ENCODE peak calls at places on chromosomes 2 and 18, in four cellular contexts. N is lung, J is GM23248, Q is psoas muscle. P is an unnamed sample.

GRCh38 chr2:227402321-227402720 is 14.6 kb upstream of the SCYGR1 start:
- DNase-seq in N (no peak), J (no peak), Q (no peak), P (no peak)

GRCh38 chr2:55802067-55802466 is 108.4 kb upstream of the PNPT1 start:
- DNase-seq in Q (no peak), J (no peak), N (no peak), P (no peak)

GRCh38 chr2:148263890-148264289 is 243.0 kb downstream of the MBD5 start:
- DNase-seq in J (no peak), Q (no peak), N (no peak), P (no peak)

GRCh38 chr2:105649534-105649933 is 95.2 kb upstream of the NCK2 start:
- DNase-seq in J (no peak), Q (no peak), N (no peak), P (no peak)

GRCh38 chr2:41204315-41204714 is 752.4 kb upstream of the SLC8A1 start:
- DNase-seq in J (no peak), N (no peak), Q (no peak), P (no peak)

GRCh38 chr2:74261204-74261864 is 62.9 kb downstream of the MTHFD2 start:
- DNase-seq in Q (no peak), N (no peak), J (peak), P (no peak)

GRCh38 chr2:191030521-191031154 is 16.7 kb upstream of the STAT1 start:
- DNase-seq in N (no peak), Q (no peak), J (peak), P (no peak)

GRCh38 chr2:105078906-105079305 is 41.0 kb downstream of the MRPS9 start:
- DNase-seq in Q (no peak), N (no peak), J (no peak), P (no peak)

GRCh38 chr2:66604911-66605310 is 170.0 kb downstream of the MEIS1 start:
- DNase-seq in J (no peak), N (no peak), Q (no peak), P (no peak)

GRCh38 chr18:65435529-65435928 is 315.3 kb upstream of the CDH7 start:
- DNase-seq in Q (no peak), J (no peak), N (no peak), P (no peak)

GRCh38 chr2:179031731-179032408 is 18.1 kb downstream of the CCDC141 start:
- DNase-seq in Q (no peak), N (no peak), J (peak), P (no peak)

GRCh38 chr2:70991142-70991541 is 3.5 kb downstream of the TEX261 start:
- DNase-seq in Q (no peak), J (no peak), N (no peak), P (no peak)

GRCh38 chr2:240250150-240250984 is 109.9 kb upstream of the OTOS start:
- DNase-seq in N (peak), Q (no peak), J (no peak), P (no peak)

GRCh38 chr2:8692783-8693768 is 11.2 kb downstream of the ID2 start:
- DNase-seq in Q (peak), J (no peak), N (no peak), P (no peak)

GRCh38 chr2:216283038-216283900 is 89.0 kb downstream of the MARCHF4 start:
- DNase-seq in J (no peak), N (no peak), Q (no peak), P (no peak)

GRCh38 chr18:74608681-74609080 is 11.0 kb downstream of the ZNF407 start:
- DNase-seq in J (no peak), Q (no peak), N (no peak), P (no peak)
- H3K27ac ChIP-seq in J (no peak), Q (no peak), N (no peak), P (no peak)

DNA sequence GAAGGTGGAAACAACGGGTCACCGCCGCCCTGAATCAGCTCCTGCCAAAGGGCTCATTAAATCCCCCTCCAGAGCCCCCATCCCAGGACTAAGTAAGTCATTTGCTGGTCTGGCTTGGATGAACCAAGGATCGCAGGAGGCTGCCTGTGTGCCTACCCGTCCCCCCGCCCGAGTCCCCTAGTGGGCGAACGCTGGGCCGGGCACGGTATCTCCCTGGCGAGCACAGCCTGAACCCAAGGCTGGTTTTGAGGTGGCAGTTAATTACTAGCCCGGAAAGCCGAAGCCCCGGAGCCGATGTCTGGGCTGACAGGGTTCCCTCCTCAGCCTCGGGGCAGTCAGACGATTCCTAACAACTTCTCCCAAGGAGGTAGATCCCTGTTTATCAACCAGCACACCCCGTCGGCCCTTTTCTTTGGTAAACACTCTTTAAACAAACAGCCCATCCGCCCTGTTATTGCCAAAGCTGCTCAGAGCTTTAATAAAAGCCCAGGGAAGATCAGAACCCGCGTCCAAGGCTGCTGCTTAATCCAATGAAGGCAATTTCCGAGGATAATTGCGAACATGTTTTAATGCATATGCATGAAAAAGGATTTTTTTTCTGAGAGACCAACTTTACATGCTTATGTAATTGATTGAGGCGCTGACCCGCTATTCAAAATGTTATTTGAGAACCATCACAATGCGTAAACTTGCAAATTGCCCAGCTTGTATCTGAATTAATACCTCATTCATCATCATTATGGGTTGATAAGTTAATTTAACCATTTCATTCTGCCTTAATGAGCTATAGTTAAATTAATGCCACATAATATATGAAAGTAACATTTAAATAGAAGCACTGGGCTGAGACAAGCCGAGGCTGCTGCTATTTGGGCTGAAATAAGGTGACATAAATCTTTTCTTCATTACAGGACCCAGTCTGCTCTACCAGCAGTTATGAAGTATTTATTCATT is 10.5 kb downstream of the EVX2 start:
- DNase-seq in N (no peak), Q (no peak), J (no peak), P (no peak)
- H3K27ac ChIP-seq in N (no peak), Q (no peak), J (no peak), P (no peak)

DNA sequence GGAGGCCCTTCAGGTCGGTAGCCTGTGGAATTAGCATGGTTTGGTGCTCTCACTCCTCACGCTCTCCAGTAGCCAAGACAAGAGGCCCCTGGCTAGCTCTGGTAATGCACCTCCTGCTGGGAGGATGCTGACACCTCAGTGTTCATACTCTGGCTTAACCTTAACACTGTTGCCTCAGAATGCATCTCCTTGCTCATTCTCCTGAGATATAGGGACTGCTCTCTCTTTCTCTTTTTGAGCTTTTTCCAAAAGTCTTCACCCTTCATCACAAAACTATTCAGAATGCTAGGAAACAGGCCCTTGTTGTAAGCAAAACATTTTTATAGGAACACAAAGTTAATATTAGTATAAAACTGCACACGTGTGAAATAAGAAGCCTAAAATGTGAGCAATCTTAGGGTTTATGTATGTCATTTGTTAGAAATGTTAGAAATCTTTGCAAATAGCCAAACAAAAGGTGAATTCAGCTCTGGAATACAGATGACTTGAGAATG is 17.3 kb upstream of the IMPA2 start:
- DNase-seq in Q (no peak), N (no peak), J (peak), P (no peak)
- H3K27ac ChIP-seq in Q (no peak), N (no peak), J (peak), P (no peak)

GRCh38 chr2:102737435-102737834 is 24.4 kb upstream of the TMEM182 start:
- DNase-seq in J (no peak), N (no peak), Q (no peak), P (no peak)
- H3K27ac ChIP-seq in J (no peak), N (no peak), Q (no peak), P (no peak)

DNA sequence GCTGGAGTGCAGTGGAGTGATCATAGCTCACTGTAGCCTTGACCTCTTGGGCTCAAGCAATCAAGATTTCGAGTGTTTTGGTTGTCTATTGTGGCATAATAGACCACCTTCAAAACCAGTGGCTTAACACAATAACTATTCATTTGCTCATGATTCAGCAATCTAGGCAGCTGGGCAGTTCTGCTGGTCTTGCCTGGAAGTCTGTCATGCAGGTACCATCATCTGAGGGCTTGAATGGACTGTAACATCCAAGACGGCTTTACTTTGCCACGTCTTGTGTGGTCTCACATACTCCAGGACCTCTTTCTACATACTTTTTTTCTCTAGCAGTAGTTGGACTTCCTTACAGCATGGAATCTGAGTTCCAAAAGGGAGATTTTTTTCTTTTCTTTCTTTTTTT is 13.2 kb upstream of the ANKRD29 start:
- DNase-seq in N (no peak), Q (no peak), J (no peak), P (no peak)
- H3K27ac ChIP-seq in N (no peak), Q (no peak), J (no peak), P (no peak)

GRCh38 chr2:144453486-144454158 is 66.3 kb downstream of the ZEB2 start:
- DNase-seq in N (no peak), J (peak), Q (no peak), P (no peak)

GRCh38 chr2:144451443-144451842 is 68.5 kb downstream of the ZEB2 start:
- DNase-seq in N (no peak), Q (no peak), J (no peak), P (no peak)

GRCh38 chr2:144454466-144455287 is 65.2 kb downstream of the ZEB2 start:
- DNase-seq in Q (no peak), J (peak), N (no peak), P (no peak)

GRCh38 chr2:144453039-144453336 is 66.9 kb downstream of the ZEB2 start:
- DNase-seq in N (no peak), J (peak), Q (no peak), P (no peak)

GRCh38 chr2:144452169-144453038 is 67.5 kb downstream of the ZEB2 start:
- DNase-seq in Q (no peak), N (no peak), J (peak), P (no peak)
- H3K27ac ChIP-seq in Q (peak), N (peak), J (peak), P (no peak)

DNA sequence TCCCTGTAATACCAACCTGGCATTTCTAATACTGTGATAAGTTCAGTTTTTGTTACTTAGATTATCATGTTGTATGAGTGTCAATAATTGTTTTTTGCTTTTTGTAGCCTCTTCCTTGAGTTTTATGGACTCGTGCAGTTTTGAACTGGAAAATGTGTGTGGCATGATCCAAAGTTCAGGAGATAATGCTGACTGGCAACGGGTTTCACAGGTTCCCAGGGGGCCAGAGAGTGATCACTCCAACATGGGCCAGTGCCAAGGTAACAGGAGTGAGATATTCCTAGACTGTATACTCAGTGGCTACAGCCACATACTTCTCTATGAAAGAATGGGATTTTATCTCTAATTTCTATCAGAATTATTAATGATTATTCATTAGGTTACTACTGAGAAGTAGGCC is 18.2 kb downstream of the MEP1B start:
- DNase-seq in Q (no peak), J (no peak), N (no peak), P (no peak)
- H3K27ac ChIP-seq in Q (no peak), J (no peak), N (no peak), P (no peak)

P was measured in epithelial cell of prostate.